ENCODE peak calls at places on chromosome 21, in five cellular contexts. Q, A, M, P and E are unnamed samples.

GRCh38 chr21:42781981-42782722 is 97.2 kb downstream of the WDR4 start:
- DNase-seq in M (no peak), P (no peak), Q (no peak), A (no peak), E (no peak)

GRCh38 chr21:14591882-14592281 is 45.8 kb upstream of the SAMSN1 start:
- DNase-seq in A (no peak), P (peak; percentile 87), Q (no peak), M (no peak), E (no peak)

GRCh38 chr21:37757631-37758376 is 158.5 kb downstream of the KCNJ6 start:
- DNase-seq in P (no peak), M (no peak), A (no peak), Q (no peak), E (no peak)

GRCh38 chr21:45202344-45202743 is 85.4 kb downstream of the POFUT2 start:
- DNase-seq in A (no peak), M (no peak), P (no peak), Q (no peak), E (no peak)

GRCh38 chr21:45891388-45892155 is 90.0 kb upstream of the COL6A1 start:
- DNase-seq in Q (no peak), A (no peak), M (no peak), P (no peak), E (no peak)

GRCh38 chr21:40732243-40732642 is 114.7 kb downstream of the DSCAM start:
- DNase-seq in P (no peak), Q (no peak), A (no peak), M (no peak), E (no peak)

GRCh38 chr21:26449161-26449560 is 123.9 kb downstream of the CYYR1 start:
- DNase-seq in P (peak; percentile 83), A (no peak), M (no peak), Q (peak; percentile 18), E (no peak)

GRCh38 chr21:44583800-44584147 is 3.4 kb upstream of the KRTAP10-5 start:
- DNase-seq in P (no peak), A (no peak), Q (no peak), M (no peak), E (no peak)

GRCh38 chr21:36125513-36126121 is 9.3 kb upstream of the CBR3 start:
- DNase-seq in A (peak; percentile 46), Q (peak; percentile 60), M (no peak), P (peak; percentile 45), E (peak; percentile 57)

GRCh38 chr21:17854771-17855170 is 35.6 kb upstream of the C21orf91 start:
- DNase-seq in P (no peak), M (no peak), A (no peak), Q (no peak), E (no peak)

GRCh38 chr21:43279578-43279894 is 110.7 kb downstream of the CRYAA start:
- DNase-seq in P (no peak), M (no peak), Q (no peak), A (no peak), E (peak; percentile 17)

GRCh38 chr21:42038826-42039425 is 28.8 kb upstream of the ZBTB21 start:
- DNase-seq in M (no peak), A (no peak), Q (no peak), P (peak; percentile 65), E (no peak)

GRCh38 chr21:44900559-44901251 is 20.0 kb downstream of the ITGB2 start:
- DNase-seq in M (no peak), Q (no peak), P (no peak), A (no peak), E (peak; percentile 15)

GRCh38 chr21:37532868-37533780 is 166.6 kb downstream of the DYRK1A start:
- DNase-seq in M (peak; percentile 25), Q (no peak), A (peak; percentile 77), P (no peak), E (no peak)

GRCh38 chr21:34949045-34949444 is 100.1 kb downstream of the RUNX1 start:
- DNase-seq in Q (no peak), A (no peak), M (no peak), P (no peak), E (no peak)

GRCh38 chr21:31873696-31874599 is 1.1 kb downstream of the HUNK start:
- DNase-seq in A (no peak), M (peak; percentile 60), Q (peak; percentile 66), P (no peak), E (peak; percentile 52)

GRCh38 chr21:37060296-37060695 is 12.6 kb downstream of the PIGP start:
- DNase-seq in Q (peak; percentile 87), A (peak; percentile 97), P (peak; percentile 97), M (no peak), E (peak; percentile 42)

GRCh38 chr21:29075706-29076447 is 2.4 kb upstream of the CCT8 start:
- DNase-seq in Q (no peak), P (no peak), A (peak; percentile 82), M (no peak), E (no peak)

GRCh38 chr21:36122977-36123376 is 11.9 kb upstream of the CBR3 start:
- DNase-seq in P (no peak), A (no peak), Q (no peak), M (no peak), E (no peak)

GRCh38 chr21:9760398-9761074 is 760.8 kb upstream of the TPTE start:
- DNase-seq in M (no peak), A (no peak), P (no peak), Q (no peak), E (no peak)

GRCh38 chr21:14957836-14958235 is 107.0 kb downstream of the NRIP1 start:
- DNase-seq in Q (no peak), P (no peak), A (no peak), M (no peak), E (no peak)

GRCh38 chr21:46216132-46216747 is 12.3 kb downstream of the LSS start:
- DNase-seq in M (no peak), A (no peak), Q (no peak), P (no peak), E (no peak)

GRCh38 chr21:15850645-15851044 is 120.9 kb downstream of the USP25 start:
- DNase-seq in P (peak; percentile 17), A (peak; percentile 62), M (no peak), Q (peak; percentile 15), E (no peak)

GRCh38 chr21:37800122-37800455 is 116.2 kb downstream of the KCNJ6 start:
- DNase-seq in P (no peak), M (no peak), A (no peak), Q (no peak), E (no peak)

GRCh38 chr21:37281579-37281978 is 14.4 kb upstream of the VPS26C start:
- DNase-seq in Q (no peak), A (no peak), P (no peak), M (no peak), E (no peak)

GRCh38 chr21:35565204-35565611 is 495.1 kb downstream of the SETD4 start:
- DNase-seq in Q (peak; percentile 56), M (peak; percentile 12), P (peak; percentile 67), A (peak; percentile 87), E (no peak)

GRCh38 chr21:37153193-37153934 is 80.3 kb downstream of the TTC3 start:
- DNase-seq in M (no peak), P (peak; percentile 60), A (no peak), Q (no peak), E (no peak)

GRCh38 chr21:39168800-39169199 is 14.5 kb downstream of the PSMG1 start:
- DNase-seq in Q (no peak), P (peak; percentile 52), M (no peak), A (no peak), E (no peak)

GRCh38 chr21:37193006-37193405 is 74.1 kb downstream of the VPS26C start:
- DNase-seq in P (no peak), Q (no peak), M (no peak), A (no peak), E (no peak)

GRCh38 chr21:44294391-44295162 is 5.3 kb upstream of the PFKL start:
- DNase-seq in A (peak; percentile 31), M (peak; percentile 88), Q (peak; percentile 77), P (peak; percentile 49), E (peak; percentile 94)

GRCh38 chr21:39721885-39722284 is 23.1 kb upstream of the IGSF5 start:
- DNase-seq in Q (no peak), A (no peak), P (no peak), M (no peak), E (no peak)

GRCh38 chr21:43829575-43830119 is 35.4 kb upstream of the AGPAT3 start:
- DNase-seq in A (no peak), M (no peak), P (no peak), Q (no peak), E (no peak)

GRCh38 chr21:23217597-23217996 is 2219.4 kb downstream of the NCAM2 start:
- DNase-seq in M (no peak), A (peak; percentile 59), Q (no peak), P (no peak), E (no peak)